ENCODE peak calls at places on chromosomes 4 and X, in four cellular contexts. W, A, C and H are unnamed samples.

GRCh38 chr4:166458756-166459155 is 585.7 kb downstream of the TLL1 start:
- DNase-seq in W (no peak), A (no peak), C (no peak), H (peak)

GRCh38 chrX:47501226-47502071 is 18.4 kb upstream of the ZNF41 start:
- DNase-seq in W (peak), A (no peak), C (peak), H (peak)

GRCh38 chr4:57070461-57070860 is 39.7 kb downstream of the IGFBP7 start:
- DNase-seq in W (no peak), A (no peak), C (no peak), H (no peak)

GRCh38 chr4:85720736-85721135 is 245.8 kb downstream of the ARHGAP24 start:
- DNase-seq in W (no peak), A (no peak), C (no peak), H (peak)

GRCh38 chr4:182255421-182256190 is 12.4 kb downstream of the TENM3 start:
- DNase-seq in W (no peak), A (no peak), C (no peak), H (no peak)

GRCh38 chr4:3772632-3773031 is 6.4 kb downstream of the ADRA2C start:
- DNase-seq in W (no peak), A (no peak), C (no peak), H (no peak)

GRCh38 chrX:153794897-153795816 is 689 bp downstream of the SSR4 start:
- DNase-seq in W (no peak), A (no peak), C (no peak), H (peak)

GRCh38 chr4:66284991-66285451 is 614.7 kb upstream of the EPHA5 start:
- DNase-seq in W (no peak), A (no peak), C (no peak), H (no peak)

GRCh38 chrX:155766321-155766720 is 114.8 kb upstream of the VAMP7 start:
- DNase-seq in W (no peak), A (no peak), C (no peak), H (no peak)

GRCh38 chr4:7323461-7323871 is 111.3 kb downstream of the PSAPL1 start:
- DNase-seq in W (no peak), A (no peak), C (no peak), H (no peak)

GRCh38 chrX:34371740-34372139 is 239.6 kb upstream of the FAM47A start:
- DNase-seq in W (no peak), A (no peak), C (no peak), H (peak)

GRCh38 chrX:37349131-37350033 is at the start of gene PRRG1:
- DNase-seq in W (peak), A (peak), C (no peak), H (peak)

GRCh38 chr4:110073045-110073845 is 125.2 kb downstream of the ELOVL6 start:
- DNase-seq in W (no peak), A (peak), C (no peak), H (peak)

GRCh38 chr4:113222431-113222979 is 173.1 kb downstream of the ANK2 start:
- DNase-seq in W (no peak), A (no peak), C (no peak), H (peak)

GRCh38 chrX:97229318-97229717 is 345.6 kb downstream of the RPA4 start:
- DNase-seq in W (no peak), A (no peak), C (no peak), H (no peak)

GRCh38 chr4:176238157-176238608 is 30.8 kb downstream of the ASB5 start:
- DNase-seq in W (no peak), A (no peak), C (peak), H (peak)

GRCh38 chrX:103197721-103198306 is 17.1 kb upstream of the BEX4 start:
- DNase-seq in W (no peak), A (no peak), C (peak), H (peak)

GRCh38 chr4:25943312-25943711 is 29.3 kb downstream of the SMIM20 start:
- DNase-seq in W (no peak), A (no peak), C (no peak), H (no peak)

GRCh38 chr4:158624889-158625478 is 46.7 kb downstream of the C4orf46 start:
- DNase-seq in W (peak), A (peak), C (peak), H (peak)

GRCh38 chrX:68429216-68429615 is 4.1 kb downstream of the OPHN1 start:
- DNase-seq in W (no peak), A (no peak), C (no peak), H (no peak)

GRCh38 chrX:68433981-68434299 is 645 bp upstream of the OPHN1 start:
- DNase-seq in W (no peak), A (no peak), C (no peak), H (no peak)

GRCh38 chrX:68432648-68433047 is 647 bp downstream of the OPHN1 start:
- DNase-seq in W (no peak), A (no peak), C (no peak), H (no peak)

GRCh38 chrX:68431836-68432235 is 1.5 kb downstream of the OPHN1 start:
- DNase-seq in W (no peak), A (no peak), C (no peak), H (no peak)

GRCh38 chrX:68433155-68433980 is at the start of gene OPHN1:
- DNase-seq in W (no peak), A (peak), C (no peak), H (peak)
- H3K4me3 ChIP-seq in W (no peak), A (peak), C (peak), H (peak)

GRCh38 chrX:110159235-110159634 is 156.3 kb downstream of the TMEM164 start:
- DNase-seq in W (no peak), A (no peak), C (no peak), H (no peak)
- TF ChIP-seq CTCF in W (no peak), A (no peak), C (no peak), H (no peak)

GRCh38 chrX:644304-645023 is 13.9 kb downstream of the SHOX start:
- DNase-seq in W (no peak), A (no peak), C (no peak), H (no peak)
- H3K4me3 ChIP-seq in W (no peak), A (peak), C (peak), H (no peak)

GRCh38 chr4:8886625-8887406 is 15.2 kb upstream of the HMX1 start:
- DNase-seq in W (peak), A (no peak), C (no peak), H (no peak)
- TF ChIP-seq CTCF in W (peak), A (no peak), C (peak), H (peak)

GRCh38 chr4:151228196-151229119 is 48.5 kb upstream of the PRSS48 start:
- DNase-seq in W (no peak), A (no peak), C (peak), H (peak)
- H3K4me3 ChIP-seq in W (no peak), A (no peak), C (peak), H (peak)

GRCh38 chrX:10656214-10656613 is 35.8 kb upstream of the MID1 start:
- DNase-seq in W (no peak), A (no peak), C (no peak), H (no peak)
- TF ChIP-seq CTCF in W (no peak), A (no peak), C (no peak), H (no peak)